ENCODE peak calls at places on chromosomes 1 and 21, in ten cellular contexts. G is GM23248; Y is GM23338; W is amniotic stem cell; S is stimulated activated naive B cell treated with anti-CD40 and anti-IgM and Interleukin-4, amounts not matched to agents 10 μg/mL and 1 μg/mL and 100 μg/mL, for 72 hours; F is adipocyte; P is germinal center; U is H1; V is activated T-helper 1 cell treated with anti-CD3 and anti-CD28 coated beads, Interleukin-2, amount 50 U/mL, for 16 hours; L is NCI-H1417 treated with DMSO at 0.1 percent for 48 hours. R is an unnamed sample.

GRCh38 chr1:81225769-81226602 is 574.7 kb upstream of the ADGRL2 start:
- DNase-seq in V (no peak), G (no peak), Y (no peak), S (no peak), F (no peak), L (no peak), U (no peak), P (no peak), W (no peak), R (no peak)

GRCh38 chr1:75265792-75266191 is 131.6 kb downstream of the LHX8 start:
- DNase-seq in S (no peak), L (peak), W (no peak), F (peak), V (no peak), G (peak), Y (peak), U (no peak), P (peak), R (no peak)

GRCh38 chr21:18603246-18603645 is 199.7 kb upstream of the TMPRSS15 start:
- DNase-seq in P (no peak), U (no peak), G (no peak), F (no peak), S (no peak), V (no peak), W (no peak), Y (no peak), L (peak), R (no peak)

GRCh38 chr21:29258626-29259335 is 39.9 kb upstream of the BACH1 start:
- DNase-seq in W (peak), F (peak), L (no peak), U (no peak), G (peak), Y (no peak), P (no peak), V (no peak), S (no peak), R (no peak)

GRCh38 chr1:9375912-9376311 is 83.2 kb downstream of the SPSB1 start:
- DNase-seq in U (no peak), L (no peak), V (no peak), Y (no peak), W (no peak), S (no peak), G (no peak), F (no peak), P (no peak), R (no peak)

GRCh38 chr1:28719332-28719619 is 17.5 kb upstream of the YTHDF2 start:
- DNase-seq in S (no peak), G (no peak), U (no peak), W (no peak), P (no peak), L (no peak), V (no peak), Y (no peak), F (no peak), R (no peak)

GRCh38 chr1:179826626-179827280 is 50.9 kb downstream of the TOR1AIP2 start:
- DNase-seq in L (no peak), U (no peak), Y (no peak), G (no peak), F (no peak), P (no peak), S (no peak), V (no peak), W (no peak), R (no peak)

GRCh38 chr1:178060789-178061556 is 32.9 kb upstream of the RASAL2 start:
- DNase-seq in L (no peak), V (no peak), U (peak), S (no peak), Y (peak), W (no peak), P (no peak), G (peak), F (peak), R (no peak)

GRCh38 chr1:11355594-11356467 is 82.8 kb downstream of the UBIAD1 start:
- DNase-seq in S (no peak), F (no peak), L (peak), U (peak), G (no peak), Y (peak), W (no peak), P (no peak), V (no peak), R (no peak)

GRCh38 chr1:215466361-215466760 is 100.7 kb upstream of the KCTD3 start:
- DNase-seq in F (no peak), Y (peak), U (no peak), W (no peak), S (no peak), V (no peak), G (no peak), L (no peak), P (no peak), R (no peak)

GRCh38 chr1:63322944-63323865 is 838 bp downstream of the FOXD3 start:
- DNase-seq in Y (peak), P (no peak), S (peak), F (no peak), G (peak), W (no peak), U (no peak), V (no peak), L (no peak), R (peak)

GRCh38 chr1:44664730-44665370 is 9.4 kb downstream of the TMEM53 start:
- DNase-seq in U (no peak), Y (no peak), P (no peak), G (no peak), V (no peak), L (no peak), F (no peak), W (no peak), S (peak), R (no peak)

GRCh38 chr1:173333581-173333980 is 126.5 kb upstream of the TNFSF4 start:
- DNase-seq in Y (no peak), F (peak), W (no peak), U (no peak), G (peak), S (peak), V (no peak), L (no peak), P (no peak), R (no peak)

GRCh38 chr21:43924421-43925095 is 59.5 kb downstream of the AGPAT3 start:
- DNase-seq in U (no peak), V (no peak), G (no peak), F (no peak), S (no peak), Y (no peak), L (no peak), P (no peak), W (no peak), R (no peak)

GRCh38 chr1:207981976-207982375 is 71.1 kb upstream of the CD34 start:
- DNase-seq in S (no peak), U (no peak), G (peak), P (peak), W (no peak), F (no peak), L (no peak), Y (peak), V (no peak), R (no peak)

GRCh38 chr1:155085504-155086181 is 7.0 kb downstream of the EFNA3 start:
- DNase-seq in L (no peak), G (peak), V (peak), U (no peak), W (no peak), S (peak), Y (peak), F (peak), P (no peak), R (peak)